ENCODE peak calls at places on chromosomes 16 and 17, in nine cellular contexts. One of them, this sample, is unnamed.

GRCh38 chr16:83046664-83047063 is 419.9 kb downstream of the CDH13 start:
- DNase-seq in psoas muscle: no peak
- DNase-seq in stomach: no peak
- DNase-seq in NT2/D1: no peak
- DNase-seq in body of pancreas: no peak
- DNase-seq in right cardiac atrium: no peak
- DNase-seq in keratinocyte: no peak
- DNase-seq in neuronal stem cell: no peak
- DNase-seq in heart left ventricle: no peak
- DNase-seq in this sample: no peak

GRCh38 chr17:3024346-3024745 is 39.1 kb downstream of the OR1D5 start:
- DNase-seq in psoas muscle: no peak
- DNase-seq in stomach: no peak
- DNase-seq in NT2/D1: no peak
- DNase-seq in body of pancreas: no peak
- DNase-seq in right cardiac atrium: no peak
- DNase-seq in keratinocyte: no peak
- DNase-seq in neuronal stem cell: no peak
- DNase-seq in heart left ventricle: no peak
- DNase-seq in this sample: no peak

GRCh38 chr17:81884968-81885367 is 6.4 kb downstream of the ALYREF start:
- DNase-seq in psoas muscle: no peak
- DNase-seq in stomach: no peak
- DNase-seq in NT2/D1: no peak
- DNase-seq in body of pancreas: no peak
- DNase-seq in right cardiac atrium: no peak
- DNase-seq in keratinocyte: no peak
- DNase-seq in neuronal stem cell: no peak
- DNase-seq in heart left ventricle: no peak
- DNase-seq in this sample: no peak

GRCh38 chr17:58049533-58049932 is 33.7 kb upstream of the DYNLL2 start:
- DNase-seq in psoas muscle: no peak
- DNase-seq in stomach: no peak
- DNase-seq in NT2/D1: no peak
- DNase-seq in body of pancreas: no peak
- DNase-seq in right cardiac atrium: no peak
- DNase-seq in keratinocyte: no peak
- DNase-seq in neuronal stem cell: no peak
- DNase-seq in heart left ventricle: no peak
- DNase-seq in this sample: no peak

GRCh38 chr17:72150632-72151460 is 30.0 kb downstream of the SOX9 start:
- DNase-seq in psoas muscle: no peak
- DNase-seq in stomach: no peak
- DNase-seq in NT2/D1: peak; percentile 90
- DNase-seq in body of pancreas: no peak
- DNase-seq in right cardiac atrium: no peak
- DNase-seq in keratinocyte: no peak
- DNase-seq in neuronal stem cell: no peak
- DNase-seq in heart left ventricle: no peak
- DNase-seq in this sample: peak; percentile 85

GRCh38 chr16:1494129-1494640 is 1.0 kb downstream of the TELO2 start:
- DNase-seq in psoas muscle: peak; percentile 86
- DNase-seq in stomach: peak; percentile 44
- DNase-seq in NT2/D1: no peak
- DNase-seq in body of pancreas: no peak
- DNase-seq in right cardiac atrium: peak; percentile 90
- DNase-seq in keratinocyte: no peak
- DNase-seq in neuronal stem cell: no peak
- DNase-seq in heart left ventricle: peak; percentile 82
- DNase-seq in this sample: no peak

GRCh38 chr17:44334315-44335181 is 9.9 kb upstream of the SLC25A39 start:
- DNase-seq in psoas muscle: no peak
- DNase-seq in stomach: no peak
- DNase-seq in NT2/D1: no peak
- DNase-seq in body of pancreas: no peak
- DNase-seq in right cardiac atrium: no peak
- DNase-seq in keratinocyte: no peak
- DNase-seq in neuronal stem cell: no peak
- DNase-seq in heart left ventricle: no peak
- DNase-seq in this sample: no peak

GRCh38 chr17:30113213-30113612 is 3.4 kb upstream of the NSRP1 start:
- DNase-seq in psoas muscle: no peak
- DNase-seq in stomach: peak; percentile 65
- DNase-seq in NT2/D1: no peak
- DNase-seq in body of pancreas: no peak
- DNase-seq in right cardiac atrium: no peak
- DNase-seq in keratinocyte: no peak
- DNase-seq in neuronal stem cell: no peak
- DNase-seq in heart left ventricle: no peak
- DNase-seq in this sample: no peak

GRCh38 chr17:62807812-62808575 is at the start of gene MARCHF10:
- DNase-seq in psoas muscle: no peak
- DNase-seq in stomach: peak; percentile 28
- DNase-seq in NT2/D1: no peak
- DNase-seq in body of pancreas: peak; percentile 37
- DNase-seq in right cardiac atrium: peak; percentile 55
- DNase-seq in keratinocyte: no peak
- DNase-seq in neuronal stem cell: peak; percentile 60
- DNase-seq in heart left ventricle: no peak
- DNase-seq in this sample: no peak

GRCh38 chr16:53785044-53785443 is 81.1 kb downstream of the FTO start:
- DNase-seq in psoas muscle: no peak
- DNase-seq in stomach: no peak
- DNase-seq in NT2/D1: no peak
- DNase-seq in body of pancreas: no peak
- DNase-seq in right cardiac atrium: no peak
- DNase-seq in keratinocyte: no peak
- DNase-seq in neuronal stem cell: no peak
- DNase-seq in heart left ventricle: no peak
- DNase-seq in this sample: no peak

GRCh38 chr16:21088646-21089538 is 61.8 kb downstream of the DNAH3 start:
- DNase-seq in psoas muscle: no peak
- DNase-seq in stomach: no peak
- DNase-seq in NT2/D1: peak; percentile 40
- DNase-seq in body of pancreas: no peak
- DNase-seq in right cardiac atrium: no peak
- DNase-seq in keratinocyte: no peak
- DNase-seq in neuronal stem cell: no peak
- DNase-seq in heart left ventricle: no peak
- DNase-seq in this sample: no peak

GRCh38 chr16:72865835-72866234 is 182.1 kb downstream of the ZFHX3 start:
- DNase-seq in psoas muscle: no peak
- DNase-seq in stomach: no peak
- DNase-seq in NT2/D1: no peak
- DNase-seq in body of pancreas: no peak
- DNase-seq in right cardiac atrium: no peak
- DNase-seq in keratinocyte: no peak
- DNase-seq in neuronal stem cell: no peak
- DNase-seq in heart left ventricle: no peak
- DNase-seq in this sample: no peak

GRCh38 chr17:17416400-17417360 is 60.1 kb upstream of the MED9 start:
- DNase-seq in psoas muscle: no peak
- DNase-seq in stomach: peak; percentile 58
- DNase-seq in NT2/D1: no peak
- DNase-seq in body of pancreas: no peak
- DNase-seq in right cardiac atrium: no peak
- DNase-seq in keratinocyte: no peak
- DNase-seq in neuronal stem cell: no peak
- DNase-seq in heart left ventricle: peak; percentile 62
- DNase-seq in this sample: no peak

DNA sequence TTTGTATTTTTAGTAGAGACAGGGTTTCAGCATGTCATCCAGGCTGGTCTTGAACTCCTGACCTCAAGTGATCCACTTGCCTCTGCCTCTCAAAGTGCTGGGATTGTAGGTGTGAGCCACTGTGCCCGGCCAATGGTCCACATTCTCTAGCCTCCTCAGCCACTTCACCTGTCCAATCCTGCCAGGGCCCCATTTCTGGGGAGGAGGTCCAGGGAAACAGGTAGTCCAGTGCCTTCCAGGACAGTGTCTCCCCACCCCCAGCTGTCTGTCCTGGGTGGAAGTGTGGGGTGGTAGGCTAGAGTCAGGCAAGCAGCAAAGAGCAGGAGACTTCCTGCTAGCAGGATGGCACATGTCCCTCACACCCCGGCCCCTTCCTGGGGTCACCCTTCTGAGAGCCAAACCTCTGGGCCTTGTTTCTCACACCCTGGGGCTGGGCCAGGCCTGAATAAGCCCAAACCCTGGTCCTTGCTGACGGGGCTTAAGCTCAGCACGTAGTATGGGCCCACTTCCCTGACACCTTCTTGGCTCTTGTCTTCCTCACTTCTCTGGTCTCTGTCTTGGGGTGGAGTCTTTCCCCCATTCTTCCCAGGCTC is 5.0 kb downstream of the FHOD1 start:
- DNase-seq in psoas muscle: peak; percentile 55
- DNase-seq in stomach: no peak
- DNase-seq in NT2/D1: no peak
- DNase-seq in body of pancreas: no peak
- DNase-seq in right cardiac atrium: no peak
- DNase-seq in keratinocyte: no peak
- DNase-seq in neuronal stem cell: no peak
- DNase-seq in heart left ventricle: peak; percentile 42
- DNase-seq in this sample: no peak
- H3K4me1 ChIP-seq in psoas muscle: peaks cover 74% of the 10 kb centered on the region
- H3K4me1 ChIP-seq in stomach: peaks cover 62% of the 10 kb centered on the region
- H3K4me1 ChIP-seq in NT2/D1: peaks cover 37% of the 10 kb centered on the region
- H3K4me1 ChIP-seq in body of pancreas: peaks cover 47% of the 10 kb centered on the region
- H3K4me1 ChIP-seq in right cardiac atrium: peaks cover 28% of the 10 kb centered on the region
- H3K4me1 ChIP-seq in keratinocyte: peaks cover 59% of the 10 kb centered on the region
- H3K4me1 ChIP-seq in neuronal stem cell: peaks cover 17% of the 10 kb centered on the region
- H3K4me1 ChIP-seq in heart left ventricle: peaks cover 58% of the 10 kb centered on the region
- H3K4me1 ChIP-seq in this sample: peaks cover 10% of the 10 kb centered on the region

DNA sequence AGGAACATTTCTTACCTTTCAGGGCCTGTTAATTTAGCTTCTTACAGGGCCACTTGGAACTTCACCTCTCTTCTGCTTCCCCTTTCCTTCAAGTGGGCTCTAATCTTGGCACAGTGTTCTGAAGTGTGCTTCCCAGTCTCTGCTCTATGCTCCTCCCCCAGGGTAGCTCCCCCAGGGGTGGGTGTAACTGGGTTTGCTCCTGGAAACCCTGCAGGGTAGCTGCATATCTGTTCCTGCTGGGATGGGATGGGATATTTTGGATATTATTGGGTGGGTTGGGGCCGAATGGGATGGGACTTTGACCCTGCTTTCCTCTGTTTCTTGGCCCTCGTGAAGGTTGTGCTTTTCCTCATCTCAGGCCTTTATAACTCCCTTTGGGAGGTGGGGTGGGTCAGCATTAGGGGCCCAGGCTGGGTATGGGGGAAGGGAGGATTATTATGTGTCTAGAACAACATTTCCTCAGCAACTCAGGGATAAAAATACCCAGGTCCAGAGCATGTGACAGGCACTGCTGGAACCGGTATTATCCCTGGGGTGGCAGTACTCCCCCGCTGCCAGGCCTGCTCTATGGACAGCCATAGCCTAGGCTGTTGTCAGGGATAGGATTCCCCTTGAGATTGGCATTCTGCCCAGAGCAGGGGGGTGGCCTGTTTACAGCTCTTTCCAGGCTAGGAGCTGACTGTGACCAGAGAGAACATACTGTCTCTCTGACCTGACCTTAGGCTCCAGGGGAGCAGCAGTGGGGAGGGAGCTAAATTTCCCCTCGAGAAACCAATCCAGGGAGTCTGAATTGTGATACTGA is 5.0 kb downstream of the NFE2L1 start:
- DNase-seq in psoas muscle: peak; percentile 96
- DNase-seq in stomach: peak; percentile 39
- DNase-seq in NT2/D1: no peak
- DNase-seq in body of pancreas: peak; percentile 58
- DNase-seq in right cardiac atrium: peak; percentile 91
- DNase-seq in keratinocyte: no peak
- DNase-seq in neuronal stem cell: no peak
- DNase-seq in heart left ventricle: peak; percentile 94
- DNase-seq in this sample: no peak
- H3K9me3 ChIP-seq in psoas muscle: no peaks in the 10 kb centered on the region
- H3K9me3 ChIP-seq in stomach: no peaks in the 10 kb centered on the region
- H3K9me3 ChIP-seq in NT2/D1: no peaks in the 10 kb centered on the region
- H3K9me3 ChIP-seq in body of pancreas: no peaks in the 10 kb centered on the region
- H3K9me3 ChIP-seq in right cardiac atrium: no peaks in the 10 kb centered on the region
- H3K9me3 ChIP-seq in keratinocyte: no peaks in the 10 kb centered on the region
- H3K9me3 ChIP-seq in neuronal stem cell: no peaks in the 10 kb centered on the region
- H3K9me3 ChIP-seq in heart left ventricle: no peaks in the 10 kb centered on the region
- H3K9me3 ChIP-seq in this sample: no peaks in the 10 kb centered on the region

DNA sequence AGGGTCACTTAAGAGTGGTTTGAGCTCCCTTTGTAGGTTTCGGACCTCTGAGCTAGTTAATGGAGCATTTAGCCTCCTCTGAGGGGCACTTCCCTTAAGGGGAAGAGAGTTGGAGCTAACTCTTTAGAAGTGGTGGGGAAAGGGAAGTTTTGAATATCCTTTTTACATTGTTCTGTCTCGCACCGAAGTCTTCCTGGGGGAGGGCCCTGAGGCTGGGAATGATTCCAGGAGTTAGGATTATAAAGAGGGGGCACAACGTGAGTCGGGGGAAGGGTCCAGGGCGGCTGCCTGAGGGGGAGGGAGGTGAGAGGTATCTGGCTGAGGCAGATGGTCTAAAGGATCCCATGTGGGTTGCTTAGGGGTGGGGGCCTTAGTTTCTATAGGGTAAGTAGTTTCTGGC is 32.3 kb downstream of the SEC14L1 start:
- DNase-seq in psoas muscle: no peak
- DNase-seq in stomach: no peak
- DNase-seq in NT2/D1: no peak
- DNase-seq in body of pancreas: no peak
- DNase-seq in right cardiac atrium: no peak
- DNase-seq in keratinocyte: no peak
- DNase-seq in neuronal stem cell: no peak
- DNase-seq in heart left ventricle: no peak
- DNase-seq in this sample: no peak
- H3K4me1 ChIP-seq in psoas muscle: peaks cover 16% of the 10 kb centered on the region
- H3K4me1 ChIP-seq in stomach: peaks cover 36% of the 10 kb centered on the region
- H3K4me1 ChIP-seq in NT2/D1: no peaks in the 10 kb centered on the region
- H3K4me1 ChIP-seq in body of pancreas: peaks cover 29% of the 10 kb centered on the region
- H3K4me1 ChIP-seq in right cardiac atrium: peaks cover 6% of the 10 kb centered on the region
- H3K4me1 ChIP-seq in keratinocyte: no peaks in the 10 kb centered on the region
- H3K4me1 ChIP-seq in neuronal stem cell: no peaks in the 10 kb centered on the region
- H3K4me1 ChIP-seq in heart left ventricle: peaks cover 42% of the 10 kb centered on the region
- H3K4me1 ChIP-seq in this sample: no peaks in the 10 kb centered on the region

DNA sequence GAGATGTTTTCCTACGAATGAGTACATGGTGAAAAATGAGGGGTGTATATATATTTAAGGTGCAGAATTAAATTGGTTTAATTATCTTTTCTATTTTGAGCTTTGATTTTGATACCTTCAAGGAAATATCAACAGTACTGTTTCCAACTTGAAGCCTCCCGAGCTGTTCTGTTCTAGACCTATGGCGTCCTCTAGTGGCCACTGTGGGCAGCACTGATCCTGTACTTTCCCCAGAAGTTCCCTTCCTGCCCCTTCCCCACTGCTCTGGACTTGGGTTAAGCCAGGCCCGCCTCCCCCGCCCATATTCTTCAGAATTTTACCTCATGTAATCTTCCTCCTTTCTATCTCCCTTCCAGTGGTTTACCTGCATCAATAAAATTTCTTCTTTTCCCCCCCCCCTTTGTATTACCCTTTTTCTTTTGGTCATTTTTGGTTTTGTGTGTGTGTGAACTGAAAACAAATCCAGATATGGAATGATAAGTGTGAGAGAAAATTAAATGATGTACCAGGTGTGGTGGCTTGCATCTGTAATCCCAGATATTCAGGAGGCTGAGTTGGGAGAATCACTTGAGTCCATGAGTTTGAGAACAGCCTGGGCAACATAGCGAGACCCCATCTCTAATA is 1643.5 kb downstream of the TP53TG3F start:
- DNase-seq in psoas muscle: no peak
- DNase-seq in stomach: no peak
- DNase-seq in NT2/D1: peak; percentile 36
- DNase-seq in body of pancreas: no peak
- DNase-seq in right cardiac atrium: no peak
- DNase-seq in keratinocyte: no peak
- DNase-seq in neuronal stem cell: no peak
- DNase-seq in heart left ventricle: no peak
- DNase-seq in this sample: no peak
- H3K9me3 ChIP-seq in psoas muscle: no peaks in the 10 kb centered on the region
- H3K9me3 ChIP-seq in stomach: peaks cover 36% of the 10 kb centered on the region
- H3K9me3 ChIP-seq in NT2/D1: no peaks in the 10 kb centered on the region
- H3K9me3 ChIP-seq in body of pancreas: no peaks in the 10 kb centered on the region
- H3K9me3 ChIP-seq in right cardiac atrium: no peaks in the 10 kb centered on the region
- H3K9me3 ChIP-seq in keratinocyte: no peaks in the 10 kb centered on the region
- H3K9me3 ChIP-seq in neuronal stem cell: peaks cover 8% of the 10 kb centered on the region
- H3K9me3 ChIP-seq in heart left ventricle: no peaks in the 10 kb centered on the region
- H3K9me3 ChIP-seq in this sample: peaks cover 2% of the 10 kb centered on the region

This sample was measured in iPS DF 6.9.